ENCODE peak calls at places on chromosome 3, in nine cellular contexts. One of them, this sample, is unnamed.

GRCh38 chr3:52490938-52491526 is 4.1 kb upstream of the STAB1 start:
- DNase-seq in mucosa of descending colon: no peak
- DNase-seq in AG04450: no peak
- DNase-seq in nephron progenitor cell: no peak
- DNase-seq in GM13976: no peak
- DNase-seq in activated B cell treated with CpG ODN at 0.5 μM for 24 hours: no peak
- DNase-seq in stomach: no peak
- DNase-seq in Calu3: no peak
- DNase-seq in lower lobe of right lung: no peak
- DNase-seq in this sample: no peak

GRCh38 chr3:72347819-72348319 is 500.4 kb downstream of the SHQ1 start:
- DNase-seq in mucosa of descending colon: peak
- DNase-seq in AG04450: peak
- DNase-seq in nephron progenitor cell: peak
- DNase-seq in GM13976: no peak
- DNase-seq in activated B cell treated with CpG ODN at 0.5 μM for 24 hours: no peak
- DNase-seq in stomach: peak
- DNase-seq in Calu3: peak
- DNase-seq in lower lobe of right lung: peak
- DNase-seq in this sample: peak

GRCh38 chr3:57605683-57606082 is 8.5 kb upstream of the ARF4 start:
- DNase-seq in mucosa of descending colon: no peak
- DNase-seq in AG04450: no peak
- DNase-seq in nephron progenitor cell: no peak
- DNase-seq in GM13976: no peak
- DNase-seq in activated B cell treated with CpG ODN at 0.5 μM for 24 hours: no peak
- DNase-seq in stomach: no peak
- DNase-seq in Calu3: no peak
- DNase-seq in lower lobe of right lung: no peak
- DNase-seq in this sample: no peak

GRCh38 chr3:106185949-106186348 is 317.1 kb upstream of the CBLB start:
- DNase-seq in mucosa of descending colon: no peak
- DNase-seq in AG04450: no peak
- DNase-seq in nephron progenitor cell: no peak
- DNase-seq in GM13976: no peak
- DNase-seq in activated B cell treated with CpG ODN at 0.5 μM for 24 hours: no peak
- DNase-seq in stomach: no peak
- DNase-seq in Calu3: no peak
- DNase-seq in lower lobe of right lung: no peak
- DNase-seq in this sample: no peak

GRCh38 chr3:188421151-188421821 is 267.3 kb downstream of the LPP start:
- DNase-seq in mucosa of descending colon: no peak
- DNase-seq in AG04450: peak
- DNase-seq in nephron progenitor cell: no peak
- DNase-seq in GM13976: no peak
- DNase-seq in activated B cell treated with CpG ODN at 0.5 μM for 24 hours: no peak
- DNase-seq in stomach: no peak
- DNase-seq in Calu3: no peak
- DNase-seq in lower lobe of right lung: no peak
- DNase-seq in this sample: no peak

GRCh38 chr3:87313641-87314040 is 37.3 kb upstream of the POU1F1 start:
- DNase-seq in mucosa of descending colon: no peak
- DNase-seq in AG04450: no peak
- DNase-seq in nephron progenitor cell: no peak
- DNase-seq in GM13976: no peak
- DNase-seq in activated B cell treated with CpG ODN at 0.5 μM for 24 hours: no peak
- DNase-seq in stomach: no peak
- DNase-seq in Calu3: no peak
- DNase-seq in lower lobe of right lung: no peak
- DNase-seq in this sample: no peak

GRCh38 chr3:151216641-151217040 is 13.6 kb upstream of the GPR171 start:
- DNase-seq in mucosa of descending colon: no peak
- DNase-seq in AG04450: no peak
- DNase-seq in nephron progenitor cell: no peak
- DNase-seq in GM13976: no peak
- DNase-seq in activated B cell treated with CpG ODN at 0.5 μM for 24 hours: no peak
- DNase-seq in stomach: no peak
- DNase-seq in Calu3: no peak
- DNase-seq in lower lobe of right lung: no peak
- DNase-seq in this sample: no peak

GRCh38 chr3:3212781-3213416 is 33.4 kb upstream of the CRBN start:
- DNase-seq in mucosa of descending colon: no peak
- DNase-seq in AG04450: no peak
- DNase-seq in nephron progenitor cell: no peak
- DNase-seq in GM13976: no peak
- DNase-seq in activated B cell treated with CpG ODN at 0.5 μM for 24 hours: no peak
- DNase-seq in stomach: no peak
- DNase-seq in Calu3: no peak
- DNase-seq in lower lobe of right lung: no peak
- DNase-seq in this sample: no peak

GRCh38 chr3:160378331-160379109 is 20.5 kb downstream of the IFT80 start:
- DNase-seq in mucosa of descending colon: no peak
- DNase-seq in AG04450: no peak
- DNase-seq in nephron progenitor cell: no peak
- DNase-seq in GM13976: no peak
- DNase-seq in activated B cell treated with CpG ODN at 0.5 μM for 24 hours: no peak
- DNase-seq in stomach: no peak
- DNase-seq in Calu3: no peak
- DNase-seq in lower lobe of right lung: no peak
- DNase-seq in this sample: no peak

GRCh38 chr3:20935791-20936190 is 749.8 kb upstream of the SGO1 start:
- DNase-seq in mucosa of descending colon: no peak
- DNase-seq in AG04450: no peak
- DNase-seq in nephron progenitor cell: no peak
- DNase-seq in GM13976: no peak
- DNase-seq in activated B cell treated with CpG ODN at 0.5 μM for 24 hours: no peak
- DNase-seq in stomach: no peak
- DNase-seq in Calu3: no peak
- DNase-seq in lower lobe of right lung: no peak
- DNase-seq in this sample: no peak

GRCh38 chr3:138426211-138426610 is 8.2 kb upstream of the ESYT3 start:
- DNase-seq in mucosa of descending colon: no peak
- DNase-seq in AG04450: no peak
- DNase-seq in nephron progenitor cell: no peak
- DNase-seq in GM13976: no peak
- DNase-seq in activated B cell treated with CpG ODN at 0.5 μM for 24 hours: no peak
- DNase-seq in stomach: no peak
- DNase-seq in Calu3: no peak
- DNase-seq in lower lobe of right lung: no peak
- DNase-seq in this sample: no peak

GRCh38 chr3:65830948-65831732 is 207.6 kb downstream of the MAGI1 start:
- DNase-seq in mucosa of descending colon: no peak
- DNase-seq in AG04450: no peak
- DNase-seq in nephron progenitor cell: no peak
- DNase-seq in GM13976: peak
- DNase-seq in activated B cell treated with CpG ODN at 0.5 μM for 24 hours: no peak
- DNase-seq in stomach: no peak
- DNase-seq in Calu3: no peak
- DNase-seq in lower lobe of right lung: no peak
- DNase-seq in this sample: no peak

GRCh38 chr3:117526485-117527079 is 817.0 kb downstream of the TUSC7 start:
- DNase-seq in mucosa of descending colon: no peak
- DNase-seq in AG04450: no peak
- DNase-seq in nephron progenitor cell: no peak
- DNase-seq in GM13976: no peak
- DNase-seq in activated B cell treated with CpG ODN at 0.5 μM for 24 hours: no peak
- DNase-seq in stomach: peak
- DNase-seq in Calu3: peak
- DNase-seq in lower lobe of right lung: no peak
- DNase-seq in this sample: peak

GRCh38 chr3:140630366-140630765 is 47.5 kb upstream of the TRIM42 start:
- DNase-seq in mucosa of descending colon: no peak
- DNase-seq in AG04450: no peak
- DNase-seq in nephron progenitor cell: no peak
- DNase-seq in GM13976: no peak
- DNase-seq in activated B cell treated with CpG ODN at 0.5 μM for 24 hours: no peak
- DNase-seq in stomach: no peak
- DNase-seq in Calu3: no peak
- DNase-seq in lower lobe of right lung: no peak
- DNase-seq in this sample: no peak

GRCh38 chr3:150697646-150698045 is 6.1 kb downstream of the ERICH6 start:
- DNase-seq in mucosa of descending colon: no peak
- DNase-seq in AG04450: no peak
- DNase-seq in nephron progenitor cell: no peak
- DNase-seq in GM13976: no peak
- DNase-seq in activated B cell treated with CpG ODN at 0.5 μM for 24 hours: no peak
- DNase-seq in stomach: no peak
- DNase-seq in Calu3: no peak
- DNase-seq in lower lobe of right lung: no peak
- DNase-seq in this sample: no peak

GRCh38 chr3:140196970-140197369 is 262.0 kb downstream of the CLSTN2 start:
- DNase-seq in mucosa of descending colon: no peak
- DNase-seq in AG04450: no peak
- DNase-seq in nephron progenitor cell: no peak
- DNase-seq in GM13976: no peak
- DNase-seq in activated B cell treated with CpG ODN at 0.5 μM for 24 hours: no peak
- DNase-seq in stomach: no peak
- DNase-seq in Calu3: no peak
- DNase-seq in lower lobe of right lung: no peak
- DNase-seq in this sample: no peak

GRCh38 chr3:184371570-184372018 is 6.4 kb downstream of the THPO start:
- DNase-seq in mucosa of descending colon: peak
- DNase-seq in AG04450: peak
- DNase-seq in nephron progenitor cell: peak
- DNase-seq in GM13976: peak
- DNase-seq in activated B cell treated with CpG ODN at 0.5 μM for 24 hours: no peak
- DNase-seq in stomach: peak
- DNase-seq in Calu3: peak
- DNase-seq in lower lobe of right lung: peak
- DNase-seq in this sample: peak

GRCh38 chr3:64300790-64301423 is 75.6 kb upstream of the PRICKLE2 start:
- DNase-seq in mucosa of descending colon: no peak
- DNase-seq in AG04450: no peak
- DNase-seq in nephron progenitor cell: no peak
- DNase-seq in GM13976: no peak
- DNase-seq in activated B cell treated with CpG ODN at 0.5 μM for 24 hours: no peak
- DNase-seq in stomach: no peak
- DNase-seq in Calu3: no peak
- DNase-seq in lower lobe of right lung: no peak
- DNase-seq in this sample: no peak

GRCh38 chr3:2921903-2922302 is 188.3 kb downstream of the IL5RA start:
- DNase-seq in mucosa of descending colon: no peak
- DNase-seq in AG04450: no peak
- DNase-seq in nephron progenitor cell: no peak
- DNase-seq in GM13976: peak
- DNase-seq in activated B cell treated with CpG ODN at 0.5 μM for 24 hours: no peak
- DNase-seq in stomach: no peak
- DNase-seq in Calu3: peak
- DNase-seq in lower lobe of right lung: no peak
- DNase-seq in this sample: peak

GRCh38 chr3:32847520-32847919 is 29.7 kb downstream of the TRIM71 start:
- DNase-seq in mucosa of descending colon: no peak
- DNase-seq in AG04450: no peak
- DNase-seq in nephron progenitor cell: no peak
- DNase-seq in GM13976: no peak
- DNase-seq in activated B cell treated with CpG ODN at 0.5 μM for 24 hours: no peak
- DNase-seq in stomach: no peak
- DNase-seq in Calu3: no peak
- DNase-seq in lower lobe of right lung: no peak
- DNase-seq in this sample: no peak

DNA sequence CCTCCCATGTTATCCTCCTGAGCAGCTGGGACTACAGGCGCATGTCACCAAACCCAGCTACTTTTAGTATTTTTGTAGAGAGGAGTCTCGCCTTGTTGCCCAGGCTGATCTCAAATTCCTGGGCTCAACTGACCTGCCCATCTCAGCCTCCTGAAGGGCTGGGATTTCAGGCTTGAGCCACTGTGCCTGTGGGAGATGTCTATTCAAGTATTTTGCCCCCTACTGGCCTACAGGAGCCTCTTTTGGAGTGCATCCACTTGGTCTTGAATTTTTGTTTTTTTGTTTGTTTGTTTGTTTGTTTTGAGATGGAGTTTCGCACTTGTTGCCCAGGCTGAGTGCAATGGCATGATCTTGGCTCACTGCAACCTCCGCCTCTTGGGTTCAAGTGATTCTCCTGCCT is 3.2 kb upstream of the DHX30 start:
- DNase-seq in mucosa of descending colon: no peak
- DNase-seq in AG04450: no peak
- DNase-seq in nephron progenitor cell: no peak
- DNase-seq in GM13976: no peak
- DNase-seq in activated B cell treated with CpG ODN at 0.5 μM for 24 hours: no peak
- DNase-seq in stomach: no peak
- DNase-seq in Calu3: no peak
- DNase-seq in lower lobe of right lung: no peak
- DNase-seq in this sample: no peak
- TF ChIP-seq CTCF in mucosa of descending colon: no peak
- TF ChIP-seq CTCF in AG04450: peak
- TF ChIP-seq CTCF in nephron progenitor cell: no peak
- TF ChIP-seq CTCF in GM13976: no peak
- TF ChIP-seq CTCF in activated B cell treated with CpG ODN at 0.5 μM for 24 hours: no peak
- TF ChIP-seq CTCF in stomach: no peak
- TF ChIP-seq CTCF in Calu3: no peak
- TF ChIP-seq CTCF in lower lobe of right lung: peak
- TF ChIP-seq CTCF in this sample: peak

DNA sequence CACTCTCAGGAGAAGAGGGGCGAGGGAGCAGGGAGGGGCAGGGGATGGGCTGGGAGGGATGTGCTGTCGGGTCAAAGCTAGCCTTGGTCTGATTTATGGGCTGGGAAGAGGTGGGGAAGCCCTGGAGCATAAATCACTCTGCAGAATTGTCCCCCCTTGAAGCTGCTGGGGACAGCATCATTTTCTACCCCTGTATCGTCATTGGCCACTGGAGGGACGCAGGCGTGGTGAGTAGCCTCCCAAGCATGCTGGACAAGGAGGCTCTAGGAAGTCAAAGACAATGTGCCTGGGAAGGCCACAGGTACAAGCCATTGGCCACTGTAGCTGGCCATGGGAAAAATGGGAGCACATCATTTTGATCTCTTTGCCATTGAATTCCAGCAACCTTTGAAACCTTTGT is 175.5 kb upstream of the CTDSPL start:
- DNase-seq in mucosa of descending colon: no peak
- DNase-seq in AG04450: no peak
- DNase-seq in nephron progenitor cell: peak
- DNase-seq in GM13976: no peak
- DNase-seq in activated B cell treated with CpG ODN at 0.5 μM for 24 hours: no peak
- DNase-seq in stomach: no peak
- DNase-seq in Calu3: no peak
- DNase-seq in lower lobe of right lung: no peak
- DNase-seq in this sample: no peak
- TF ChIP-seq CTCF in mucosa of descending colon: no peak
- TF ChIP-seq CTCF in AG04450: no peak
- TF ChIP-seq CTCF in nephron progenitor cell: peak
- TF ChIP-seq CTCF in GM13976: no peak
- TF ChIP-seq CTCF in activated B cell treated with CpG ODN at 0.5 μM for 24 hours: no peak
- TF ChIP-seq CTCF in stomach: no peak
- TF ChIP-seq CTCF in Calu3: no peak
- TF ChIP-seq CTCF in lower lobe of right lung: no peak
- TF ChIP-seq CTCF in this sample: no peak

GRCh38 chr3:31610700-31611275 is 78.1 kb downstream of the STT3B start:
- DNase-seq in mucosa of descending colon: no peak
- DNase-seq in AG04450: no peak
- DNase-seq in nephron progenitor cell: no peak
- DNase-seq in GM13976: no peak
- DNase-seq in activated B cell treated with CpG ODN at 0.5 μM for 24 hours: no peak
- DNase-seq in stomach: no peak
- DNase-seq in Calu3: peak
- DNase-seq in lower lobe of right lung: no peak
- DNase-seq in this sample: no peak
- TF ChIP-seq CTCF in mucosa of descending colon: no peak
- TF ChIP-seq CTCF in AG04450: peak
- TF ChIP-seq CTCF in nephron progenitor cell: no peak
- TF ChIP-seq CTCF in GM13976: no peak
- TF ChIP-seq CTCF in activated B cell treated with CpG ODN at 0.5 μM for 24 hours: peak
- TF ChIP-seq CTCF in stomach: no peak
- TF ChIP-seq CTCF in Calu3: no peak
- TF ChIP-seq CTCF in lower lobe of right lung: peak
- TF ChIP-seq CTCF in this sample: peak

GRCh38 chr3:68866157-68866556 is 66.2 kb downstream of the TAFA4 start:
- DNase-seq in mucosa of descending colon: no peak
- DNase-seq in AG04450: no peak
- DNase-seq in nephron progenitor cell: no peak
- DNase-seq in GM13976: no peak
- DNase-seq in activated B cell treated with CpG ODN at 0.5 μM for 24 hours: no peak
- DNase-seq in stomach: no peak
- DNase-seq in Calu3: no peak
- DNase-seq in lower lobe of right lung: no peak
- DNase-seq in this sample: no peak
- TF ChIP-seq CTCF in mucosa of descending colon: no peak
- TF ChIP-seq CTCF in AG04450: no peak
- TF ChIP-seq CTCF in nephron progenitor cell: no peak
- TF ChIP-seq CTCF in GM13976: no peak
- TF ChIP-seq CTCF in activated B cell treated with CpG ODN at 0.5 μM for 24 hours: no peak
- TF ChIP-seq CTCF in stomach: no peak
- TF ChIP-seq CTCF in Calu3: no peak
- TF ChIP-seq CTCF in lower lobe of right lung: no peak
- TF ChIP-seq CTCF in this sample: no peak

This sample was measured in GM20000.